ENCODE peak calls at places on chromosomes 1 and 21, in six cellular contexts. One of them, this sample, is unnamed.

GRCh38 chr1:167455786-167456446 is 62.4 kb downstream of the CD247 start:
- DNase-seq in C1 segment of cervical spinal cord: no peak
- DNase-seq in H9: peak; percentile 65
- DNase-seq in mucosa of gallbladder: no peak
- DNase-seq in right atrium auricular region: no peak
- DNase-seq in putamen: no peak
- DNase-seq in this sample: no peak

GRCh38 chr1:20446796-20447195 is 39.2 kb downstream of the CAMK2N1 start:
- DNase-seq in putamen: no peak
- DNase-seq in C1 segment of cervical spinal cord: no peak
- DNase-seq in H9: no peak
- DNase-seq in right atrium auricular region: no peak
- DNase-seq in mucosa of gallbladder: no peak
- DNase-seq in this sample: no peak

GRCh38 chr1:202105571-202106339 is 17.0 kb upstream of the GPR37L1 start:
- DNase-seq in right atrium auricular region: no peak
- DNase-seq in C1 segment of cervical spinal cord: no peak
- DNase-seq in putamen: no peak
- DNase-seq in H9: peak; percentile 93
- DNase-seq in mucosa of gallbladder: peak; percentile 73
- DNase-seq in this sample: no peak

GRCh38 chr1:40808909-40809308 is 25.3 kb downstream of the KCNQ4 start:
- DNase-seq in mucosa of gallbladder: no peak
- DNase-seq in H9: no peak
- DNase-seq in putamen: no peak
- DNase-seq in C1 segment of cervical spinal cord: no peak
- DNase-seq in right atrium auricular region: no peak
- DNase-seq in this sample: no peak

GRCh38 chr1:27606708-27607238 is 2.8 kb upstream of the AHDC1 start:
- DNase-seq in right atrium auricular region: no peak
- DNase-seq in C1 segment of cervical spinal cord: no peak
- DNase-seq in mucosa of gallbladder: no peak
- DNase-seq in H9: no peak
- DNase-seq in putamen: no peak
- DNase-seq in this sample: no peak

GRCh38 chr1:1282998-1283397 is 2.8 kb downstream of the SCNN1D start:
- DNase-seq in putamen: no peak
- DNase-seq in right atrium auricular region: no peak
- DNase-seq in mucosa of gallbladder: no peak
- DNase-seq in C1 segment of cervical spinal cord: no peak
- DNase-seq in H9: no peak
- DNase-seq in this sample: no peak

GRCh38 chr1:93132638-93133037 is 47.6 kb downstream of the TMED5 start:
- DNase-seq in H9: no peak
- DNase-seq in mucosa of gallbladder: no peak
- DNase-seq in C1 segment of cervical spinal cord: no peak
- DNase-seq in putamen: no peak
- DNase-seq in right atrium auricular region: no peak
- DNase-seq in this sample: no peak

GRCh38 chr1:117661027-117661426 is 55.2 kb downstream of the TENT5C start:
- DNase-seq in mucosa of gallbladder: no peak
- DNase-seq in H9: no peak
- DNase-seq in putamen: no peak
- DNase-seq in right atrium auricular region: no peak
- DNase-seq in C1 segment of cervical spinal cord: no peak
- DNase-seq in this sample: no peak

GRCh38 chr21:45828580-45829565 is 152.7 kb upstream of the COL6A1 start:
- DNase-seq in putamen: no peak
- DNase-seq in C1 segment of cervical spinal cord: no peak
- DNase-seq in right atrium auricular region: peak; percentile 49
- DNase-seq in mucosa of gallbladder: no peak
- DNase-seq in H9: peak; percentile 23
- DNase-seq in this sample: no peak

GRCh38 chr1:59433440-59433813 is 136.5 kb downstream of the FGGY start:
- DNase-seq in C1 segment of cervical spinal cord: no peak
- DNase-seq in right atrium auricular region: no peak
- DNase-seq in H9: no peak
- DNase-seq in putamen: no peak
- DNase-seq in mucosa of gallbladder: no peak
- DNase-seq in this sample: no peak

GRCh38 chr1:15370781-15371467 is 38.8 kb upstream of the EFHD2 start:
- DNase-seq in putamen: peak; percentile 46
- DNase-seq in H9: no peak
- DNase-seq in C1 segment of cervical spinal cord: no peak
- DNase-seq in right atrium auricular region: no peak
- DNase-seq in mucosa of gallbladder: peak; percentile 82
- DNase-seq in this sample: no peak

GRCh38 chr1:8059161-8059622 is 33.1 kb upstream of the ERRFI1 start:
- DNase-seq in C1 segment of cervical spinal cord: no peak
- DNase-seq in putamen: no peak
- DNase-seq in H9: no peak
- DNase-seq in right atrium auricular region: no peak
- DNase-seq in mucosa of gallbladder: no peak
- DNase-seq in this sample: no peak

GRCh38 chr1:93446837-93447451 is 974 bp upstream of the FNBP1L start:
- DNase-seq in putamen: no peak
- DNase-seq in mucosa of gallbladder: peak; percentile 70
- DNase-seq in H9: no peak
- DNase-seq in right atrium auricular region: no peak
- DNase-seq in C1 segment of cervical spinal cord: no peak
- DNase-seq in this sample: peak; percentile 47

GRCh38 chr1:94438692-94439276 is 20.6 kb downstream of the ABCD3 start:
- DNase-seq in C1 segment of cervical spinal cord: no peak
- DNase-seq in mucosa of gallbladder: no peak
- DNase-seq in H9: no peak
- DNase-seq in right atrium auricular region: no peak
- DNase-seq in putamen: no peak
- DNase-seq in this sample: no peak

GRCh38 chr1:235725493-235725892 is 75.9 kb upstream of the GNG4 start:
- DNase-seq in putamen: no peak
- DNase-seq in mucosa of gallbladder: no peak
- DNase-seq in C1 segment of cervical spinal cord: no peak
- DNase-seq in H9: no peak
- DNase-seq in right atrium auricular region: no peak
- DNase-seq in this sample: no peak

GRCh38 chr21:36478941-36479340 is 981 bp downstream of the CLDN14 start:
- DNase-seq in right atrium auricular region: no peak
- DNase-seq in mucosa of gallbladder: no peak
- DNase-seq in C1 segment of cervical spinal cord: no peak
- DNase-seq in H9: peak; percentile 46
- DNase-seq in putamen: no peak
- DNase-seq in this sample: no peak

GRCh38 chr1:154599658-154600057 is 8.3 kb downstream of the ADAR start:
- DNase-seq in H9: no peak
- DNase-seq in mucosa of gallbladder: no peak
- DNase-seq in C1 segment of cervical spinal cord: no peak
- DNase-seq in right atrium auricular region: no peak
- DNase-seq in putamen: no peak
- DNase-seq in this sample: peak; percentile 43

GRCh38 chr1:94553323-94553730 is 11.8 kb upstream of the F3 start:
- DNase-seq in mucosa of gallbladder: no peak
- DNase-seq in right atrium auricular region: no peak
- DNase-seq in C1 segment of cervical spinal cord: no peak
- DNase-seq in putamen: no peak
- DNase-seq in H9: no peak
- DNase-seq in this sample: no peak

GRCh38 chr21:34022557-34023335 is 50.6 kb upstream of the MRPS6 start:
- DNase-seq in mucosa of gallbladder: no peak
- DNase-seq in C1 segment of cervical spinal cord: no peak
- DNase-seq in putamen: no peak
- DNase-seq in right atrium auricular region: peak; percentile 59
- DNase-seq in H9: no peak
- DNase-seq in this sample: no peak

GRCh38 chr1:204791453-204792366 is 79.0 kb upstream of the NFASC start:
- DNase-seq in C1 segment of cervical spinal cord: no peak
- DNase-seq in right atrium auricular region: peak; percentile 63
- DNase-seq in H9: peak; percentile 92
- DNase-seq in mucosa of gallbladder: peak; percentile 64
- DNase-seq in putamen: peak; percentile 16
- DNase-seq in this sample: peak; percentile 34

GRCh38 chr1:97144527-97144926 is 422.9 kb downstream of the PTBP2 start:
- DNase-seq in putamen: no peak
- DNase-seq in mucosa of gallbladder: no peak
- DNase-seq in H9: no peak
- DNase-seq in C1 segment of cervical spinal cord: no peak
- DNase-seq in right atrium auricular region: no peak
- DNase-seq in this sample: no peak

GRCh38 chr1:27296773-27297214 is 25.2 kb upstream of the TMEM222 start:
- DNase-seq in mucosa of gallbladder: peak; percentile 53
- DNase-seq in right atrium auricular region: peak; percentile 82
- DNase-seq in C1 segment of cervical spinal cord: no peak
- DNase-seq in H9: peak; percentile 75
- DNase-seq in putamen: peak; percentile 34
- DNase-seq in this sample: peak; percentile 94